ENCODE peak calls at places on chromosomes 12 and 14, in nine cellular contexts. G is left lung, T is adrenal gland, C is left ventricle myocardium inferior, U is AG04450, I is colonic mucosa, J is uterus, H is Karpas-422, W is GM23248. Q is an unnamed sample.

GRCh38 chr12:30423330-30423729 is 272.3 kb downstream of the IPO8 start:
- DNase-seq in G (no peak), T (no peak), C (no peak), U (no peak), I (no peak), J (no peak), H (no peak), W (no peak), Q (no peak)

GRCh38 chr14:26685401-26685800 is 87.6 kb upstream of the NOVA1 start:
- DNase-seq in G (no peak), T (no peak), C (no peak), U (no peak), I (no peak), J (no peak), H (no peak), W (no peak), Q (no peak)

GRCh38 chr14:89384023-89384422 is 33.0 kb downstream of the FOXN3 start:
- DNase-seq in G (no peak), T (no peak), C (no peak), U (no peak), I (no peak), J (no peak), H (peak; percentile 79), W (no peak), Q (no peak)

GRCh38 chr12:76757694-76758093 is 6.2 kb upstream of the ZDHHC17 start:
- DNase-seq in G (no peak), T (no peak), C (no peak), U (no peak), I (no peak), J (no peak), H (no peak), W (peak; percentile 57), Q (no peak)

GRCh38 chr14:67941456-67942018 is 122.0 kb downstream of the RAD51B start:
- DNase-seq in G (no peak), T (no peak), C (no peak), U (no peak), I (no peak), J (no peak), H (no peak), W (peak; percentile 42), Q (no peak)

GRCh38 chr12:6360080-6360571 is 15.2 kb downstream of the SCNN1A start:
- DNase-seq in G (no peak), T (no peak), C (no peak), U (no peak), I (peak; percentile 80), J (no peak), H (no peak), W (no peak), Q (no peak)

GRCh38 chr14:59582845-59583509 is 6.4 kb upstream of the CCDC175 start:
- DNase-seq in G (peak; percentile 57), T (no peak), C (no peak), U (no peak), I (no peak), J (no peak), H (no peak), W (no peak), Q (no peak)

GRCh38 chr14:99853206-99853605 is 60.0 kb downstream of the EML1 start:
- DNase-seq in G (no peak), T (no peak), C (peak; percentile 29), U (no peak), I (no peak), J (no peak), H (no peak), W (peak; percentile 9), Q (no peak)

GRCh38 chr14:35989736-35990135 is 163.6 kb downstream of the BRMS1L start:
- DNase-seq in G (no peak), T (no peak), C (no peak), U (no peak), I (no peak), J (no peak), H (no peak), W (no peak), Q (no peak)

GRCh38 chr12:108939594-108939993 is 59.7 kb downstream of the DAO start:
- DNase-seq in G (no peak), T (no peak), C (no peak), U (no peak), I (no peak), J (no peak), H (peak; percentile 61), W (peak; percentile 14), Q (no peak)

GRCh38 chr12:64608901-64609542 is 1.3 kb upstream of the RASSF3 start:
- DNase-seq in G (no peak), T (peak; percentile 44), C (no peak), U (no peak), I (peak; percentile 80), J (no peak), H (peak; percentile 78), W (peak; percentile 68), Q (peak; percentile 22)

GRCh38 chr12:115452751-115453281 is 768.8 kb upstream of the TBX3 start:
- DNase-seq in G (no peak), T (no peak), C (no peak), U (no peak), I (no peak), J (no peak), H (no peak), W (no peak), Q (no peak)

GRCh38 chr14:54609576-54609975 is 42.6 kb downstream of the SAMD4A start:
- DNase-seq in G (no peak), T (no peak), C (no peak), U (no peak), I (no peak), J (no peak), H (no peak), W (peak; percentile 50), Q (no peak)

GRCh38 chr12:11795910-11796459 is 146.5 kb downstream of the ETV6 start:
- DNase-seq in G (no peak), T (no peak), C (no peak), U (peak; percentile 67), I (peak; percentile 69), J (no peak), H (no peak), W (peak; percentile 38), Q (no peak)

GRCh38 chr14:103501921-103502669 is 20.5 kb downstream of the CKB start:
- DNase-seq in G (no peak), T (peak; percentile 6), C (no peak), U (no peak), I (no peak), J (peak; percentile 9), H (no peak), W (no peak), Q (no peak)

GRCh38 chr14:52350445-52350844 is 36.3 kb downstream of the PTGER2 start:
- DNase-seq in G (no peak), T (no peak), C (no peak), U (no peak), I (no peak), J (no peak), H (no peak), W (no peak), Q (no peak)

GRCh38 chr14:52351561-52352491 is 37.7 kb downstream of the PTGER2 start:
- DNase-seq in G (no peak), T (no peak), C (no peak), U (no peak), I (no peak), J (peak; percentile 54), H (no peak), W (peak; percentile 86), Q (no peak)

GRCh38 chr14:52352546-52352945 is 38.4 kb downstream of the PTGER2 start:
- DNase-seq in G (no peak), T (no peak), C (no peak), U (no peak), I (no peak), J (no peak), H (no peak), W (no peak), Q (no peak)

GRCh38 chr14:52349731-52350130 is 35.6 kb downstream of the PTGER2 start:
- DNase-seq in G (no peak), T (no peak), C (no peak), U (no peak), I (no peak), J (no peak), H (no peak), W (no peak), Q (no peak)

DNA sequence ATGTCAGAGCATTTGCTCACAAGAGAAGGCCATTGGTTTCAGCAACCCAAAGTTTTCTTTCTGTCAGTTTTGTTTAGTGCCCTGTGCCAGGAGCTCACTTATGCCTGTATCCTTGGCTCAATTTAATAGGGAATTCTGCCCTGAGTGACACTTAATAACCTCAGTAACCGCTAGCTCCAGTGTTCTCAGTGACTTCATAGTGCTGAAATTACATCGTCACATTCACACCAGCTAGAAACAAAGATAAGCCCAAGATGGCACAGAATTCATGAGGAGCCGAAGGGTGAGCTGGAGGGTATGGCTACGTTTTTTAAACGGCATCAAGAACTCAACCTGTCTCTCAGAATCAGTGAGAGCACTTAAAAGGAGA is 37.1 kb downstream of the PTGER2 start:
- DNase-seq in G (no peak), T (no peak), C (no peak), U (no peak), I (no peak), J (no peak), H (no peak), W (peak; percentile 66), Q (no peak)
- H3K27ac ChIP-seq in G (peak overlapping the region; percentile 71), T (no peak overlapping the region), C (no peak overlapping the region), U (peak overlapping the region; percentile 48), I (peak overlapping the region; percentile 23), J (peak overlapping the region; percentile 75), H (no peak overlapping the region), W (peak overlapping the region; percentile 76), Q (peak overlapping the region; percentile 42)

DNA sequence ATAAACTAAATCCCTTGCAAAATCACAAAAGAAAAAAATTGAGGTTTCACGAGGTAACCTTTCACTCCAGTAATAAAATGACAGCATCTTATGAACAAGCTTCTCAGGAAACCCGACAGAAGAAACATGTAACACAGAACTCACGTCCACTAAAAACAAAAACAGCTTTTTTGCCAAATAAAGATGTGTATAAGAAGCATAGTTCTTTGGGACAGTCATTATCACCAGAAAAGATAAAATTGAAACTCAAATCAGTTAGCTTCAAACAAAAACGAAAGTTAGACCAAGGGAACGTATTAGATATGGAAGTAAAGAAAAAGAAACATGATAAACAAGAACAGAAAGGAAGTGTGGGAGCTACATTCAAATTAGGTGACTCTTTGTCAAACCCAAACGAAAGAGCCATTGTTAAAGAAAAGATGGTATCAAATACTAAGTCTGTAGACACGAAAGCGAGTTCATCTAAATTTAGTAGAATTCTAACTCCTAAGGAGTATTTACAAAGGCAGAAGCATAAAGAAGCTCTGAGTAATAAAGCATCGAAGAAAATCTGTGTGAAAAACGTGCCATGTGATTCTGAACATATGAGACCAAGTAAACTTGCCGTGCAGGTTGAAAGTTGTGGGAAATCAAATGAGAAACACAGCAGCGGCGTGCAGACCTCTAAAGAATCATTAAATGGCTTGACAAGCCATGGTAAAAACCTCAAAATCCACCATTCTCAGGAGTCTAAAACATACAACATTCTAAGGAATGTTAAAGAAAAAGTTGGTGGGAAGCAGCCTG is 25.8 kb downstream of the RESF1 start:
- DNase-seq in G (no peak), T (no peak), C (no peak), U (no peak), I (no peak), J (no peak), H (no peak), W (no peak), Q (no peak)
- H3K9me3 ChIP-seq in G (peaks cover 40% of the 10 kb centered on the region), T (no peaks in the 10 kb centered on the region), C (peaks cover 34% of the 10 kb centered on the region), U (no peaks in the 10 kb centered on the region), I (no peaks in the 10 kb centered on the region), J (no peaks in the 10 kb centered on the region), H (no peaks in the 10 kb centered on the region), W (no peaks in the 10 kb centered on the region), Q (peaks cover 71% of the 10 kb centered on the region)

GRCh38 chr12:50217202-50217601 is 50.0 kb upstream of the CERS5 start:
- DNase-seq in G (no peak), T (no peak), C (no peak), U (no peak), I (no peak), J (no peak), H (peak; percentile 49), W (peak; percentile 50), Q (no peak)
- H3K27ac ChIP-seq in G (no peak overlapping the region), T (no peak overlapping the region), C (no peak overlapping the region), U (no peak overlapping the region), I (no peak overlapping the region), J (no peak overlapping the region), H (no peak overlapping the region), W (peak overlapping the region; percentile 93), Q (peak overlapping the region; percentile 21)

GRCh38 chr14:106585692-106586091 is 1059.3 kb downstream of the TMEM121 start:
- DNase-seq in G (no peak), T (no peak), C (no peak), U (no peak), I (no peak), J (no peak), H (no peak), W (no peak), Q (no peak)
- H3K9me3 ChIP-seq in G (no peaks in the 10 kb centered on the region), T (no peaks in the 10 kb centered on the region), C (no peaks in the 10 kb centered on the region), U (peaks cover 44% of the 10 kb centered on the region), I (no peaks in the 10 kb centered on the region), J (no peaks in the 10 kb centered on the region), H (no peaks in the 10 kb centered on the region), W (no peaks in the 10 kb centered on the region), Q (no peaks in the 10 kb centered on the region)